ENCODE peak calls at places on chromosomes 6 and 20, in nine cellular contexts. One of them, this sample, is unnamed.

GRCh38 chr6:109580519-109580918 is 97.5 kb upstream of the ZBTB24 start:
- DNase-seq in cerebellar cortex: no peak
- DNase-seq in astrocyte of the cerebellum: peak
- DNase-seq in left ventricle myocardium superior: no peak
- DNase-seq in pancreas: no peak
- DNase-seq in ACHN: no peak
- DNase-seq in cerebellar nuclear complex: no peak
- DNase-seq in activated CD4-positive, alpha-beta T cell treated with anti-CD3 and anti-CD28 coated beads for 1 hour: no peak
- DNase-seq in dorsolateral prefrontal cortex: no peak
- DNase-seq in this sample: no peak

GRCh38 chr6:84434550-84434949 is 207.1 kb upstream of the CEP162 start:
- DNase-seq in activated CD4-positive, alpha-beta T cell treated with anti-CD3 and anti-CD28 coated beads for 1 hour: no peak
- DNase-seq in cerebellar nuclear complex: no peak
- DNase-seq in ACHN: no peak
- DNase-seq in dorsolateral prefrontal cortex: no peak
- DNase-seq in astrocyte of the cerebellum: no peak
- DNase-seq in pancreas: no peak
- DNase-seq in cerebellar cortex: no peak
- DNase-seq in left ventricle myocardium superior: no peak
- DNase-seq in this sample: no peak

GRCh38 chr20:21534453-21534852 is 20.6 kb upstream of the NKX2-2 start:
- DNase-seq in activated CD4-positive, alpha-beta T cell treated with anti-CD3 and anti-CD28 coated beads for 1 hour: no peak
- DNase-seq in astrocyte of the cerebellum: no peak
- DNase-seq in cerebellar nuclear complex: no peak
- DNase-seq in ACHN: no peak
- DNase-seq in cerebellar cortex: no peak
- DNase-seq in left ventricle myocardium superior: no peak
- DNase-seq in dorsolateral prefrontal cortex: no peak
- DNase-seq in pancreas: no peak
- DNase-seq in this sample: no peak

GRCh38 chr6:20866940-20867630 is 332.8 kb downstream of the CDKAL1 start:
- DNase-seq in dorsolateral prefrontal cortex: no peak
- DNase-seq in ACHN: peak
- DNase-seq in pancreas: no peak
- DNase-seq in cerebellar nuclear complex: no peak
- DNase-seq in astrocyte of the cerebellum: no peak
- DNase-seq in left ventricle myocardium superior: no peak
- DNase-seq in cerebellar cortex: no peak
- DNase-seq in activated CD4-positive, alpha-beta T cell treated with anti-CD3 and anti-CD28 coated beads for 1 hour: no peak
- DNase-seq in this sample: no peak

GRCh38 chr20:38125157-38126056 is 39.7 kb downstream of the TGM2 start:
- DNase-seq in pancreas: peak
- DNase-seq in dorsolateral prefrontal cortex: no peak
- DNase-seq in left ventricle myocardium superior: peak
- DNase-seq in activated CD4-positive, alpha-beta T cell treated with anti-CD3 and anti-CD28 coated beads for 1 hour: no peak
- DNase-seq in cerebellar cortex: no peak
- DNase-seq in cerebellar nuclear complex: no peak
- DNase-seq in ACHN: no peak
- DNase-seq in astrocyte of the cerebellum: no peak
- DNase-seq in this sample: no peak

GRCh38 chr6:78523622-78524021 is 343.7 kb upstream of the IRAK1BP1 start:
- DNase-seq in activated CD4-positive, alpha-beta T cell treated with anti-CD3 and anti-CD28 coated beads for 1 hour: no peak
- DNase-seq in ACHN: no peak
- DNase-seq in dorsolateral prefrontal cortex: no peak
- DNase-seq in left ventricle myocardium superior: no peak
- DNase-seq in astrocyte of the cerebellum: no peak
- DNase-seq in cerebellar cortex: no peak
- DNase-seq in pancreas: no peak
- DNase-seq in cerebellar nuclear complex: no peak
- DNase-seq in this sample: peak

GRCh38 chr6:108477034-108477433 is 83.7 kb upstream of the FOXO3 start:
- DNase-seq in dorsolateral prefrontal cortex: peak
- DNase-seq in activated CD4-positive, alpha-beta T cell treated with anti-CD3 and anti-CD28 coated beads for 1 hour: no peak
- DNase-seq in astrocyte of the cerebellum: no peak
- DNase-seq in cerebellar cortex: no peak
- DNase-seq in cerebellar nuclear complex: no peak
- DNase-seq in left ventricle myocardium superior: no peak
- DNase-seq in ACHN: no peak
- DNase-seq in pancreas: no peak
- DNase-seq in this sample: no peak

GRCh38 chr20:51434556-51435256 is 107.8 kb downstream of the NFATC2 start:
- DNase-seq in pancreas: no peak
- DNase-seq in ACHN: no peak
- DNase-seq in astrocyte of the cerebellum: no peak
- DNase-seq in cerebellar nuclear complex: no peak
- DNase-seq in cerebellar cortex: no peak
- DNase-seq in dorsolateral prefrontal cortex: no peak
- DNase-seq in left ventricle myocardium superior: no peak
- DNase-seq in activated CD4-positive, alpha-beta T cell treated with anti-CD3 and anti-CD28 coated beads for 1 hour: no peak
- DNase-seq in this sample: peak

GRCh38 chr6:80618953-80619352 is 512.5 kb downstream of the BCKDHB start:
- DNase-seq in activated CD4-positive, alpha-beta T cell treated with anti-CD3 and anti-CD28 coated beads for 1 hour: no peak
- DNase-seq in dorsolateral prefrontal cortex: no peak
- DNase-seq in ACHN: no peak
- DNase-seq in pancreas: no peak
- DNase-seq in cerebellar cortex: no peak
- DNase-seq in astrocyte of the cerebellum: no peak
- DNase-seq in cerebellar nuclear complex: no peak
- DNase-seq in left ventricle myocardium superior: no peak
- DNase-seq in this sample: no peak

GRCh38 chr6:18323935-18324707 is 59.8 kb upstream of the DEK start:
- DNase-seq in cerebellar cortex: peak
- DNase-seq in left ventricle myocardium superior: no peak
- DNase-seq in pancreas: no peak
- DNase-seq in ACHN: peak
- DNase-seq in astrocyte of the cerebellum: no peak
- DNase-seq in dorsolateral prefrontal cortex: no peak
- DNase-seq in activated CD4-positive, alpha-beta T cell treated with anti-CD3 and anti-CD28 coated beads for 1 hour: no peak
- DNase-seq in cerebellar nuclear complex: no peak
- DNase-seq in this sample: peak

GRCh38 chr6:152563182-152563581 is 74.0 kb downstream of the SYNE1 start:
- DNase-seq in dorsolateral prefrontal cortex: no peak
- DNase-seq in pancreas: no peak
- DNase-seq in activated CD4-positive, alpha-beta T cell treated with anti-CD3 and anti-CD28 coated beads for 1 hour: no peak
- DNase-seq in cerebellar cortex: peak
- DNase-seq in ACHN: no peak
- DNase-seq in cerebellar nuclear complex: no peak
- DNase-seq in left ventricle myocardium superior: no peak
- DNase-seq in astrocyte of the cerebellum: no peak
- DNase-seq in this sample: no peak

GRCh38 chr6:124226396-124226795 is 422.7 kb downstream of the NKAIN2 start:
- DNase-seq in cerebellar cortex: no peak
- DNase-seq in dorsolateral prefrontal cortex: no peak
- DNase-seq in activated CD4-positive, alpha-beta T cell treated with anti-CD3 and anti-CD28 coated beads for 1 hour: no peak
- DNase-seq in astrocyte of the cerebellum: peak
- DNase-seq in left ventricle myocardium superior: no peak
- DNase-seq in pancreas: no peak
- DNase-seq in cerebellar nuclear complex: no peak
- DNase-seq in ACHN: peak
- DNase-seq in this sample: peak

GRCh38 chr6:125512621-125513020 is 210.9 kb upstream of the HDDC2 start:
- DNase-seq in pancreas: no peak
- DNase-seq in cerebellar nuclear complex: no peak
- DNase-seq in astrocyte of the cerebellum: no peak
- DNase-seq in dorsolateral prefrontal cortex: no peak
- DNase-seq in left ventricle myocardium superior: no peak
- DNase-seq in ACHN: peak
- DNase-seq in activated CD4-positive, alpha-beta T cell treated with anti-CD3 and anti-CD28 coated beads for 1 hour: no peak
- DNase-seq in cerebellar cortex: no peak
- DNase-seq in this sample: no peak

GRCh38 chr6:73606428-73606827 is 47.4 kb downstream of the SLC17A5 start:
- DNase-seq in activated CD4-positive, alpha-beta T cell treated with anti-CD3 and anti-CD28 coated beads for 1 hour: no peak
- DNase-seq in astrocyte of the cerebellum: no peak
- DNase-seq in dorsolateral prefrontal cortex: no peak
- DNase-seq in ACHN: no peak
- DNase-seq in left ventricle myocardium superior: no peak
- DNase-seq in cerebellar cortex: peak
- DNase-seq in cerebellar nuclear complex: no peak
- DNase-seq in pancreas: no peak
- DNase-seq in this sample: no peak

GRCh38 chr6:147382945-147383554 is 125.4 kb upstream of the SAMD5 start:
- DNase-seq in ACHN: peak
- DNase-seq in pancreas: no peak
- DNase-seq in astrocyte of the cerebellum: peak
- DNase-seq in cerebellar cortex: no peak
- DNase-seq in left ventricle myocardium superior: no peak
- DNase-seq in activated CD4-positive, alpha-beta T cell treated with anti-CD3 and anti-CD28 coated beads for 1 hour: no peak
- DNase-seq in dorsolateral prefrontal cortex: no peak
- DNase-seq in cerebellar nuclear complex: no peak
- DNase-seq in this sample: peak

This sample was measured in NCI-H226.